ENCODE peak calls at places on chromosomes 11 and 22, in eight cellular contexts. R, U, V, H, Z, D, E and A are unnamed samples.
A peak's percentile ranks its signal among the peaks of the same experiment; 100 is the strongest.

GRCh38 chr22:36022162-36022561 is 6.5 kb downstream of the RBFOX2 start:
- DNase-seq in E (peak; percentile 90), Z (no peak), H (no peak), U (no peak), D (no peak), R (no peak), V (no peak), A (no peak)

GRCh38 chr11:27161071-27161470 is 120.5 kb downstream of the BBOX1 start:
- DNase-seq in H (no peak), Z (no peak), U (no peak), E (peak; percentile 68), V (no peak), D (no peak), R (no peak), A (no peak)

GRCh38 chr11:18455686-18456372 is at the start of gene LDHAL6A:
- DNase-seq in R (no peak), E (no peak), U (no peak), D (no peak), H (peak; percentile 60), Z (no peak), V (no peak), A (no peak)

GRCh38 chr11:86671386-86672006 is 920 bp downstream of the ME3 start:
- DNase-seq in H (peak; percentile 88), R (no peak), Z (peak; percentile 85), D (peak; percentile 92), V (no peak), U (peak; percentile 82), E (no peak), A (peak; percentile 58)

GRCh38 chr11:31804439-31805036 is 6.6 kb downstream of the PAX6 start:
- DNase-seq in H (no peak), R (no peak), D (no peak), V (no peak), U (no peak), Z (no peak), E (no peak), A (no peak)

GRCh38 chr11:8013833-8014232 is 26.7 kb downstream of the EIF3F start:
- DNase-seq in E (no peak), U (no peak), D (no peak), Z (no peak), R (no peak), H (no peak), V (no peak), A (no peak)

GRCh38 chr11:97893612-97894011 is 1127.1 kb upstream of the CNTN5 start:
- DNase-seq in V (no peak), H (no peak), U (no peak), E (no peak), D (no peak), R (no peak), Z (no peak), A (no peak)

GRCh38 chr22:33529424-33530113 is 390.7 kb downstream of the LARGE1 start:
- DNase-seq in D (no peak), Z (peak; percentile 44), U (no peak), V (no peak), R (no peak), H (no peak), E (peak; percentile 33), A (no peak)

GRCh38 chr11:116891746-116892145 is 54.3 kb upstream of the APOA1 start:
- DNase-seq in U (no peak), H (no peak), Z (no peak), E (no peak), V (no peak), D (no peak), R (no peak), A (no peak)

GRCh38 chr11:36433896-36434295 is 76.2 kb downstream of the TRAF6 start:
- DNase-seq in Z (no peak), R (no peak), D (no peak), H (no peak), E (no peak), V (no peak), U (no peak), A (no peak)

GRCh38 chr11:94866231-94866827 is 98.2 kb downstream of the AMOTL1 start:
- DNase-seq in Z (no peak), R (no peak), V (no peak), U (no peak), E (no peak), H (no peak), D (no peak), A (no peak)

DNA sequence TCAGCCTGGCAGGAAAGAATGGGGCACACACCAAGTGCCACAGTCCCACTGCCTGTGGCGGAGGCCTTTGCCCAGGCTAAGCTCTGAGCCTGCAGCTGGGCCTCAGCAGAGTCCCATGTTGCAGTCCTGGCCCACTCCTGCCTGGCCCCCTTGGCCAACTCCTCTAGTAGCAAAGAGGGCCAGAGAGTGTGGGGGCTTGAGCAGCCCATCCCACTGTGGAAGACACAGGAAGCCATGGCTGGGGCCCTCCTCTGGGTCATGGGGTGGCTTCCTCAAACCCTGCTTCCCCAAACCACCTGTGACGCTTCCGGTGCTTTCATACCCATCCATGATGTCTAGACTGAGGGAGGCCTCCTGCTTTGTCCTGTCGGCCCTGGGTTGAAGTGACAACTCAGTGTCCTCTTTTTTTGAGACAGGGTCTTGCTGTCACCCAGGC is 5.8 kb downstream of the RPS19BP1 start:
- DNase-seq in R (no peak), H (no peak), U (no peak), D (no peak), E (no peak), Z (no peak), V (no peak), A (no peak)
- TF ChIP-seq POLR2A in R (no peak), H (no peak), U (no peak), D (no peak), E (peak; percentile 43), Z (no peak), V (no peak), A (no peak)

GRCh38 chr11:12674936-12675696 is 895 bp downstream of the TEAD1 start:
- DNase-seq in R (no peak), U (no peak), H (peak; percentile 68), D (peak; percentile 79), V (no peak), E (no peak), Z (peak; percentile 57), A (peak; percentile 48)
- H3K4me1 ChIP-seq in R (peaks cover 55% of the 10 kb centered on the region), U (peaks cover 36% of the 10 kb centered on the region), H (peaks cover 6% of the 10 kb centered on the region), D (peaks cover 39% of the 10 kb centered on the region), V (peaks cover 45% of the 10 kb centered on the region), E (peaks cover 3% of the 10 kb centered on the region), Z (peaks cover 3% of the 10 kb centered on the region), A (peaks cover 36% of the 10 kb centered on the region)

GRCh38 chr22:37824674-37825641 is 1.8 kb downstream of the GALR3 start:
- DNase-seq in U (no peak), Z (no peak), V (no peak), E (no peak), R (no peak), D (no peak), H (no peak), A (no peak)

GRCh38 chr22:37820350-37820749 is 2.8 kb upstream of the GALR3 start:
- DNase-seq in H (no peak), U (no peak), V (no peak), D (no peak), R (no peak), Z (no peak), E (no peak), A (no peak)

GRCh38 chr22:37827056-37827455 is 3.9 kb downstream of the GALR3 start:
- DNase-seq in D (peak; percentile 82), V (no peak), Z (peak; percentile 51), E (no peak), H (no peak), U (no peak), R (no peak), A (no peak)

GRCh38 chr22:37822079-37822833 is 926 bp upstream of the GALR3 start:
- DNase-seq in H (no peak), R (no peak), U (no peak), Z (no peak), V (no peak), D (no peak), E (no peak), A (no peak)

DNA sequence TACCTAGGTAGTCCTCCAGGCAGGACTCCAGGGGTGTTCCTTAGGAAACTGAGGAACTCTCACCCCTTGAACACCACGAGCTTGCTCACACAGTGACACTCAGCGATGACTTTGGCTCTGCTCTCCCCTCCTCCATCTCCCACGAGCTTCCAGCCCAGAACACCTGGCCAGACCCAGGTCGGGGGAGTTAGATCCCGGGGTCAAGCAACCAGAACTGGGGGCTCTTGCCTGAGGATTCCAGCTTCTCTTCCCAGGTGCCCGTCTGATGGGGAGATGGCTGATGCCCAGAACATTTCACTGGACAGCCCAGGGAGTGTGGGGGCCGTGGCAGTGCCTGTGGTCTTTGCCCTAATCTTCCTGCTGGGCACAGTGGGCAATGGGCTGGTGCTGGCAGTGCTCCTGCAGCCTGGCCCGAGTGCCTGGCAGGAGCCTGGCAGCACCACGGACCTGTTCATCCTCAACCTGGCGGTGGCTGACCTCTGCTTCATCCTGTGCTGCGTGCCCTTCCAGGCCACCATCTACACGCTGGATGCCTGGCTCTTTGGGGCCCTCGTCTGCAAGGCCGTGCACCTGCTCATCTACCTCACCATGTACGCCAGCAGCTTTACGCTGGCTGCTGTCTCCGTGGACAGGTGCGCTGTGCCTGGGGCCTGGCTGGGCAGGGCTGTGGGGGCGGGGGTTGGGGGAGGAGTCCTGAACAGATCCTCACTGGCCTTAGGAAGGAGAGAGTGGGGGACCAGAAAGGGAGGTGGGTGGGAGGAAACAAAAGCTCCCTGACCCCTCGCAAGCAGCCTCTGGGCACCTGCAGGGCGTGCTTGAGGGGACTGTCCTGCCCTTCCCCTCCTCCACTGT is at the start of gene GALR3:
- DNase-seq in D (no peak), V (no peak), Z (no peak), R (no peak), H (no peak), E (no peak), U (no peak), A (no peak)
- H3K27ac ChIP-seq in D (no peak within 1 kb of the TSS), V (no peak within 1 kb of the TSS), Z (no peak within 1 kb of the TSS), R (no peak within 1 kb of the TSS), H (no peak within 1 kb of the TSS), E (no peak within 1 kb of the TSS), U (no peak within 1 kb of the TSS), A (no peak within 1 kb of the TSS)

GRCh38 chr22:43014876-43015676 is at the start of gene PACSIN2:
- DNase-seq in D (peak; percentile 100), E (peak; percentile 97), V (peak; percentile 93), R (peak; percentile 97), H (peak; percentile 100), U (peak; percentile 100), Z (peak; percentile 100), A (peak; percentile 100)
- TF ChIP-seq POLR2A in D (peak; percentile 93), E (peak; percentile 98), V (peak; percentile 98), R (peak; percentile 75), H (peak; percentile 79), U (peak; percentile 99), Z (peak; percentile 92), A (peak; percentile 99)

DNA sequence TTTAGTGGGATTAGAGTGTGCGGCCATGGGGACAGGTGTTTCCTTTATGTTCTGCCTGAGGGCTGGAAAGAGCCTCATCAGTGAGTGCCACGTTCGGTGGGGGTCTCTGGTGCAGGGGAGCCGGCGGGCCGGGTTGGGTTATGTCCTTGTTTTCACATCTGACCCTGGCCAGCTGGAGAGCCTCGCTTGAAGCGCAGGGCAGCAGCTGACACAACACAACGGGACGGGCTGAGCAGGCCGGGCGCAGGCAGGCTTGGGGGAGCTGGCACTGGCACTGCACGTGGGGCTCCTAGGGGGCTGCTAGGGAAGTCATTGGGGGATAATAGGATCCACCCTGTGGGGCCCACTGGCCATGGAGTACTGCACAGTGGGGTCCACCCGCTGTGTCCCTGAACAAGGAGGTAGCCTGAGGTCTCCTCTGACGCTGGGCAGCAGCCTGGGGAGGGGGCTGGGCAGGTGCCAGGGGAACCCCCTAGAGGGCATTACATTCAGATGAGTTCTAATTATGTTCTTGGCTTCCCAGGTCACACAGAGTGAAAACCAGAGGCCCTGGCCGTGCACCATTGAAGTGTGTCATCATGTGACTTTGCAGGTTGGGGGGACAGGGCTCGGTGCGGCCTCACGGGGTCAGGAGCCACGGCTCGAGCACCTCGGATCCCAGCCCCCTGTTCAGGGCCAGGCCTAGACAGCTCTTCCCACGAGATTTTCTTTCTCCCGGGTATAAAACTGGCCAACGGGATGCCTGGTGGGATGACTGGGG is 95.1 kb downstream of the KCNQ1 start:
- DNase-seq in H (peak; percentile 51), R (no peak), E (no peak), D (peak; percentile 55), U (peak; percentile 7), Z (no peak), V (no peak), A (peak; percentile 0)
- H3K4me1 ChIP-seq in H (no peaks in the 10 kb centered on the region), R (no peaks in the 10 kb centered on the region), E (no peaks in the 10 kb centered on the region), D (no peaks in the 10 kb centered on the region), U (no peaks in the 10 kb centered on the region), Z (no peaks in the 10 kb centered on the region), V (peaks cover 4% of the 10 kb centered on the region), A (no peaks in the 10 kb centered on the region)